ENCODE peak calls at places on chromosomes 2 and 18, in eight cellular contexts. S, E, H, D, A, X, T and B are unnamed samples.

GRCh38 chr2:176681584-176682115 is 412.4 kb downstream of the MTX2 start:
- DNase-seq in S (no peak), E (no peak), H (no peak), D (no peak), A (no peak), X (no peak), T (no peak), B (no peak)

GRCh38 chr2:3679616-3680393 is 21.8 kb downstream of the ALLC start:
- DNase-seq in S (no peak), E (no peak), H (no peak), D (no peak), A (no peak), X (no peak), T (no peak), B (no peak)

GRCh38 chr2:241490444-241490760 is 18.0 kb downstream of the STK25 start:
- DNase-seq in S (no peak), E (no peak), H (no peak), D (no peak), A (no peak), X (no peak), T (no peak), B (no peak)

GRCh38 chr18:64405161-64405560 is 256.3 kb upstream of the LINC00305 start:
- DNase-seq in S (no peak), E (no peak), H (no peak), D (peak; percentile 1), A (no peak), X (no peak), T (no peak), B (no peak)

GRCh38 chr2:136122654-136123053 is 4.7 kb upstream of the CXCR4 start:
- DNase-seq in S (no peak), E (no peak), H (no peak), D (no peak), A (no peak), X (no peak), T (no peak), B (no peak)

GRCh38 chr18:13232971-13233565 is 14.5 kb downstream of the LDLRAD4 start:
- DNase-seq in S (no peak), E (no peak), H (no peak), D (no peak), A (no peak), X (no peak), T (no peak), B (no peak)

GRCh38 chr2:238083919-238084318 is 16.2 kb upstream of the ESPNL start:
- DNase-seq in S (no peak), E (no peak), H (no peak), D (no peak), A (no peak), X (no peak), T (no peak), B (no peak)

GRCh38 chr2:149787206-149787605 is 199.6 kb upstream of the MMADHC start:
- DNase-seq in S (no peak), E (no peak), H (no peak), D (no peak), A (no peak), X (no peak), T (no peak), B (no peak)

GRCh38 chr2:177900091-177900490 is 172.5 kb downstream of the PDE11A start:
- DNase-seq in S (no peak), E (no peak), H (no peak), D (no peak), A (no peak), X (no peak), T (no peak), B (no peak)

GRCh38 chr2:174340400-174341300 is 5.9 kb downstream of the SP9 start:
- DNase-seq in S (no peak), E (no peak), H (peak; percentile 58), D (no peak), A (no peak), X (no peak), T (peak; percentile 70), B (no peak)

GRCh38 chr2:161245671-161246070 is 62.6 kb upstream of the PSMD14 start:
- DNase-seq in S (no peak), E (no peak), H (no peak), D (no peak), A (no peak), X (no peak), T (no peak), B (no peak)

GRCh38 chr2:53630001-53630606 is 137.5 kb upstream of the CHAC2 start:
- DNase-seq in S (no peak), E (no peak), H (no peak), D (no peak), A (no peak), X (no peak), T (no peak), B (no peak)

GRCh38 chr18:8657873-8658521 is 47.4 kb upstream of the MTCL1 start:
- DNase-seq in S (no peak), E (no peak), H (peak; percentile 23), D (peak; percentile 50), A (no peak), X (no peak), T (no peak), B (no peak)

GRCh38 chr2:219681301-219682290 is 54.2 kb downstream of the SLC4A3 start:
- DNase-seq in S (no peak), E (no peak), H (no peak), D (peak; percentile 86), A (no peak), X (no peak), T (no peak), B (no peak)

GRCh38 chr18:51195086-51195601 is 2.3 kb downstream of the MEX3C start:
- DNase-seq in S (no peak), E (no peak), H (peak; percentile 2), D (no peak), A (peak; percentile 70), X (no peak), T (no peak), B (no peak)
- H3K4me1 ChIP-seq in S (peaks cover 35% of the 10 kb centered on the region), E (peaks cover 48% of the 10 kb centered on the region), H (peaks cover 3% of the 10 kb centered on the region), D (peaks cover 45% of the 10 kb centered on the region), A (peaks cover 31% of the 10 kb centered on the region), X (peaks cover 19% of the 10 kb centered on the region), T (peaks cover 19% of the 10 kb centered on the region), B (peaks cover 21% of the 10 kb centered on the region)

DNA sequence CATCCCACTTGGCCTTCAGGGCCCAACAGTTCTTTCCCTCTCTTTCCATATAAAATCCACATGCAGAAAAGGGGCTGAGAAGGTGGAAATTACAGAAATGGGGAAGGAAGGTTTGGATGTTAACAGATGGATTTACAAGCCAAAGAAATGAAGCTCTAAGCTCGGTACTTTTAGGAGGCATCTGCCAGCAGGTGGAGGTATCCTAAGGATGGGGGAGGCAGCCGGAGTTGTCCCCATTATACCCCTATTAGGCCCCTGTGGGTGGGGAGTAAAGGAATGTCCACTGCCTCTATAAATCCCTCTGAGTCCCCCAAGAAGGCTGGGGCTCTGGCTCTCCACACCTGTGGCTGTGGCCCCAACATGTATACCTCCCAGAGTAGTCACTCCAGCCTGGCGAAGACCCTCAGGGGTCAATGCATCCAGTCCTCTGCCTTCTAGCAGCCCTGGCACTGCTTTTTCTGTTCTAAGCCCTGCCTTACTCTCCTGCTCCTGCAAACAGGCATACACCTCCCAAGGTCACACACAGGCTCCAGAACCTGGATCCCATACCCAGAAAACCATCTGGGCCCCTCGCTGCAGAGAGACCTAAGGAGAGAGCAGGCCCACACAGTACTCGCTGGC is 1.2 kb downstream of the FBXO41 start:
- DNase-seq in S (no peak), E (no peak), H (no peak), D (no peak), A (peak; percentile 26), X (no peak), T (no peak), B (no peak)
- H3K4me3 ChIP-seq in S (peak overlapping the region; percentile 66), E (no peak overlapping the region), H (peak overlapping the region; percentile 75), D (peak overlapping the region; percentile 67), A (peak overlapping the region; percentile 97), X (no peak overlapping the region), T (no peak overlapping the region), B (no peak overlapping the region)

GRCh38 chr2:110645616-110646015 is 32.2 kb downstream of the BUB1 start:
- DNase-seq in S (no peak), E (no peak), H (no peak), D (no peak), A (no peak), X (no peak), T (no peak), B (no peak)
- H3K36me3 ChIP-seq in S (no peaks in the 10 kb centered on the region), E (peaks cover 15% of the 10 kb centered on the region), H (peaks cover 28% of the 10 kb centered on the region), D (peaks cover 17% of the 10 kb centered on the region), A (peaks cover 99% of the 10 kb centered on the region), X (no peaks in the 10 kb centered on the region), T (no peaks in the 10 kb centered on the region), B (peaks cover 81% of the 10 kb centered on the region)

GRCh38 chr2:190887089-190887488 is 6.5 kb downstream of the GLS start:
- DNase-seq in S (no peak), E (no peak), H (no peak), D (no peak), A (no peak), X (no peak), T (no peak), B (no peak)
- H3K4me1 ChIP-seq in S (peaks cover 20% of the 10 kb centered on the region), E (peaks cover 97% of the 10 kb centered on the region), H (peaks cover 1% of the 10 kb centered on the region), D (peaks cover 45% of the 10 kb centered on the region), A (peaks cover 57% of the 10 kb centered on the region), X (peaks cover 16% of the 10 kb centered on the region), T (peaks cover 2% of the 10 kb centered on the region), B (peaks cover 37% of the 10 kb centered on the region)